ENCODE peak calls at places on chromosomes 16 and 17, in six cellular contexts. One of them, this sample, is unnamed.

GRCh38 chr16:53518550-53519416 is 15.8 kb upstream of the AKTIP start:
- DNase-seq in RKO: no peak
- DNase-seq in activated gamma-delta T cell treated with anti-CD3 and anti-CD28 coated beads, Interleukin-2, amount 50 U/mL, for 16 hours: peak
- DNase-seq in stimulated activated CD4-positive, alpha-beta T cell treated with anti-CD3 and anti-CD28 coated beads, Interleukin-15, amount 100 ng/mL, for 1 hour: no peak
- DNase-seq in nucleus accumbens: no peak
- DNase-seq in HL-60: peak
- DNase-seq in this sample: peak

GRCh38 chr17:74442670-74443515 is 11.0 kb downstream of the GPRC5C start:
- DNase-seq in RKO: no peak
- DNase-seq in activated gamma-delta T cell treated with anti-CD3 and anti-CD28 coated beads, Interleukin-2, amount 50 U/mL, for 16 hours: no peak
- DNase-seq in stimulated activated CD4-positive, alpha-beta T cell treated with anti-CD3 and anti-CD28 coated beads, Interleukin-15, amount 100 ng/mL, for 1 hour: no peak
- DNase-seq in nucleus accumbens: peak
- DNase-seq in HL-60: peak
- DNase-seq in this sample: no peak

GRCh38 chr16:23283571-23283970 is 18.5 kb upstream of the SCNN1B start:
- DNase-seq in RKO: no peak
- DNase-seq in activated gamma-delta T cell treated with anti-CD3 and anti-CD28 coated beads, Interleukin-2, amount 50 U/mL, for 16 hours: no peak
- DNase-seq in stimulated activated CD4-positive, alpha-beta T cell treated with anti-CD3 and anti-CD28 coated beads, Interleukin-15, amount 100 ng/mL, for 1 hour: no peak
- DNase-seq in nucleus accumbens: no peak
- DNase-seq in HL-60: no peak
- DNase-seq in this sample: no peak

GRCh38 chr16:81680444-81681263 is 98.4 kb upstream of the PLCG2 start:
- DNase-seq in RKO: no peak
- DNase-seq in activated gamma-delta T cell treated with anti-CD3 and anti-CD28 coated beads, Interleukin-2, amount 50 U/mL, for 16 hours: no peak
- DNase-seq in stimulated activated CD4-positive, alpha-beta T cell treated with anti-CD3 and anti-CD28 coated beads, Interleukin-15, amount 100 ng/mL, for 1 hour: no peak
- DNase-seq in nucleus accumbens: no peak
- DNase-seq in HL-60: no peak
- DNase-seq in this sample: no peak

GRCh38 chr17:35087731-35088646 is 24.5 kb upstream of the RFFL start:
- DNase-seq in RKO: peak
- DNase-seq in activated gamma-delta T cell treated with anti-CD3 and anti-CD28 coated beads, Interleukin-2, amount 50 U/mL, for 16 hours: no peak
- DNase-seq in stimulated activated CD4-positive, alpha-beta T cell treated with anti-CD3 and anti-CD28 coated beads, Interleukin-15, amount 100 ng/mL, for 1 hour: no peak
- DNase-seq in nucleus accumbens: peak
- DNase-seq in HL-60: peak
- DNase-seq in this sample: no peak

GRCh38 chr17:45311762-45312476 is 4.9 kb downstream of the MAP3K14 start:
- DNase-seq in RKO: no peak
- DNase-seq in activated gamma-delta T cell treated with anti-CD3 and anti-CD28 coated beads, Interleukin-2, amount 50 U/mL, for 16 hours: peak
- DNase-seq in stimulated activated CD4-positive, alpha-beta T cell treated with anti-CD3 and anti-CD28 coated beads, Interleukin-15, amount 100 ng/mL, for 1 hour: peak
- DNase-seq in nucleus accumbens: no peak
- DNase-seq in HL-60: no peak
- DNase-seq in this sample: no peak

GRCh38 chr16:49636608-49637007 is 219.3 kb downstream of the ZNF423 start:
- DNase-seq in RKO: no peak
- DNase-seq in activated gamma-delta T cell treated with anti-CD3 and anti-CD28 coated beads, Interleukin-2, amount 50 U/mL, for 16 hours: no peak
- DNase-seq in stimulated activated CD4-positive, alpha-beta T cell treated with anti-CD3 and anti-CD28 coated beads, Interleukin-15, amount 100 ng/mL, for 1 hour: no peak
- DNase-seq in nucleus accumbens: no peak
- DNase-seq in HL-60: no peak
- DNase-seq in this sample: no peak

GRCh38 chr16:46883353-46883689 is 841 bp upstream of the GPT2 start:
- DNase-seq in RKO: no peak
- DNase-seq in activated gamma-delta T cell treated with anti-CD3 and anti-CD28 coated beads, Interleukin-2, amount 50 U/mL, for 16 hours: no peak
- DNase-seq in stimulated activated CD4-positive, alpha-beta T cell treated with anti-CD3 and anti-CD28 coated beads, Interleukin-15, amount 100 ng/mL, for 1 hour: no peak
- DNase-seq in nucleus accumbens: peak
- DNase-seq in HL-60: no peak
- DNase-seq in this sample: no peak

GRCh38 chr17:81277421-81277820 is 17.7 kb downstream of the SLC38A10 start:
- DNase-seq in RKO: no peak
- DNase-seq in activated gamma-delta T cell treated with anti-CD3 and anti-CD28 coated beads, Interleukin-2, amount 50 U/mL, for 16 hours: no peak
- DNase-seq in stimulated activated CD4-positive, alpha-beta T cell treated with anti-CD3 and anti-CD28 coated beads, Interleukin-15, amount 100 ng/mL, for 1 hour: no peak
- DNase-seq in nucleus accumbens: peak
- DNase-seq in HL-60: no peak
- DNase-seq in this sample: no peak

GRCh38 chr16:2208308-2208707 is 2.4 kb downstream of the BRICD5 start:
- DNase-seq in RKO: no peak
- DNase-seq in activated gamma-delta T cell treated with anti-CD3 and anti-CD28 coated beads, Interleukin-2, amount 50 U/mL, for 16 hours: no peak
- DNase-seq in stimulated activated CD4-positive, alpha-beta T cell treated with anti-CD3 and anti-CD28 coated beads, Interleukin-15, amount 100 ng/mL, for 1 hour: no peak
- DNase-seq in nucleus accumbens: no peak
- DNase-seq in HL-60: no peak
- DNase-seq in this sample: no peak

GRCh38 chr16:46949216-46949892 is 24.1 kb downstream of the DNAJA2 start:
- DNase-seq in RKO: no peak
- DNase-seq in activated gamma-delta T cell treated with anti-CD3 and anti-CD28 coated beads, Interleukin-2, amount 50 U/mL, for 16 hours: no peak
- DNase-seq in stimulated activated CD4-positive, alpha-beta T cell treated with anti-CD3 and anti-CD28 coated beads, Interleukin-15, amount 100 ng/mL, for 1 hour: no peak
- DNase-seq in nucleus accumbens: no peak
- DNase-seq in HL-60: no peak
- DNase-seq in this sample: no peak

GRCh38 chr17:81221371-81221841 is 1.4 kb downstream of the CEP131 start:
- DNase-seq in RKO: no peak
- DNase-seq in activated gamma-delta T cell treated with anti-CD3 and anti-CD28 coated beads, Interleukin-2, amount 50 U/mL, for 16 hours: no peak
- DNase-seq in stimulated activated CD4-positive, alpha-beta T cell treated with anti-CD3 and anti-CD28 coated beads, Interleukin-15, amount 100 ng/mL, for 1 hour: no peak
- DNase-seq in nucleus accumbens: no peak
- DNase-seq in HL-60: no peak
- DNase-seq in this sample: no peak

GRCh38 chr17:15447928-15448579 is 19.4 kb downstream of the CDRT4 start:
- DNase-seq in RKO: no peak
- DNase-seq in activated gamma-delta T cell treated with anti-CD3 and anti-CD28 coated beads, Interleukin-2, amount 50 U/mL, for 16 hours: no peak
- DNase-seq in stimulated activated CD4-positive, alpha-beta T cell treated with anti-CD3 and anti-CD28 coated beads, Interleukin-15, amount 100 ng/mL, for 1 hour: no peak
- DNase-seq in nucleus accumbens: no peak
- DNase-seq in HL-60: no peak
- DNase-seq in this sample: no peak

GRCh38 chr16:3577302-3577752 is at the start of gene NLRC3:
- DNase-seq in RKO: no peak
- DNase-seq in activated gamma-delta T cell treated with anti-CD3 and anti-CD28 coated beads, Interleukin-2, amount 50 U/mL, for 16 hours: peak
- DNase-seq in stimulated activated CD4-positive, alpha-beta T cell treated with anti-CD3 and anti-CD28 coated beads, Interleukin-15, amount 100 ng/mL, for 1 hour: peak
- DNase-seq in nucleus accumbens: no peak
- DNase-seq in HL-60: peak
- DNase-seq in this sample: no peak

This sample was measured in HFF-Myc.